ENCODE peak calls at places on chromosomes 13 and 19, in six cellular contexts. N, I, B, M, S and H are unnamed samples.
A peak's percentile ranks its signal among the peaks of the same experiment; 100 is the strongest.

GRCh38 chr13:84137292-84137691 is 255.0 kb upstream of the SLITRK1 start:
- DNase-seq in N (peak; percentile 7), I (peak; percentile 64), B (no peak), M (peak; percentile 20), S (no peak), H (peak; percentile 71)

GRCh38 chr13:40230833-40231266 is 435.6 kb downstream of the FOXO1 start:
- DNase-seq in N (peak; percentile 68), I (no peak), B (no peak), M (peak; percentile 20), S (peak; percentile 74), H (peak; percentile 6)

GRCh38 chr19:58007285-58007684 is 4.7 kb upstream of the ZNF606 start:
- DNase-seq in N (no peak), I (no peak), B (no peak), M (no peak), S (no peak), H (no peak)

GRCh38 chr19:38551450-38551813 is 66.3 kb downstream of the MAP4K1 start:
- DNase-seq in N (no peak), I (no peak), B (no peak), M (no peak), S (no peak), H (no peak)

GRCh38 chr13:81142306-81142999 is 801.5 kb upstream of the SPRY2 start:
- DNase-seq in N (no peak), I (no peak), B (no peak), M (no peak), S (no peak), H (no peak)

GRCh38 chr19:16714702-16715294 is 4.8 kb upstream of the NWD1 start:
- DNase-seq in N (peak; percentile 27), I (peak; percentile 30), B (peak; percentile 28), M (peak; percentile 18), S (peak; percentile 66), H (peak; percentile 47)

GRCh38 chr19:54608792-54609191 is 15.4 kb downstream of the LILRA1 start:
- DNase-seq in N (no peak), I (no peak), B (no peak), M (no peak), S (no peak), H (no peak)

GRCh38 chr13:112103971-112104872 is 37.3 kb downstream of the SOX1 start:
- DNase-seq in N (no peak), I (no peak), B (no peak), M (no peak), S (no peak), H (no peak)

GRCh38 chr13:46953331-46953730 is 56.5 kb upstream of the HTR2A start:
- DNase-seq in N (no peak), I (no peak), B (no peak), M (no peak), S (no peak), H (no peak)

GRCh38 chr19:41535029-41535622 is 40.8 kb upstream of the CEACAM21 start:
- DNase-seq in N (no peak), I (no peak), B (no peak), M (no peak), S (peak; percentile 11), H (no peak)

GRCh38 chr19:15935167-15935702 is 906 bp upstream of the CYP4F11 start:
- DNase-seq in N (no peak), I (no peak), B (no peak), M (no peak), S (no peak), H (no peak)

GRCh38 chr13:60627071-60627686 is 230.2 kb downstream of the TDRD3 start:
- DNase-seq in N (peak; percentile 15), I (no peak), B (peak; percentile 30), M (no peak), S (peak; percentile 42), H (peak; percentile 22)

GRCh38 chr13:111912453-111912866 is 154.5 kb upstream of the SOX1 start:
- DNase-seq in N (no peak), I (no peak), B (peak; percentile 7), M (no peak), S (no peak), H (no peak)